ENCODE peak calls at places on chromosome 9, in eight cellular contexts. K is GM04503; T is activated CD8-positive, alpha-beta T cell treated with anti-CD3 and anti-CD28 coated beads for 36 hours; D is A673; S is NAMALWA; Z is CD8-positive, alpha-beta memory T cell; I is NCI-H1694; P is activated T-helper 1 cell treated with Interleukin-2 at 50 U/mL for 16 hours. Y is an unnamed sample.

GRCh38 chr9:136326061-136326776 is 1.1 kb upstream of the GPSM1 start:
- DNase-seq in K (peak), T (no peak), D (no peak), S (no peak), Z (no peak), I (peak), P (no peak), Y (no peak)

GRCh38 chr9:121883281-121884056 is 209.6 kb downstream of the TTLL11 start:
- DNase-seq in K (no peak), T (peak), D (no peak), S (no peak), Z (no peak), I (no peak), P (no peak), Y (no peak)

GRCh38 chr9:88990721-88991065 is 575 bp upstream of the S1PR3 start:
- DNase-seq in K (no peak), T (no peak), D (no peak), S (no peak), Z (no peak), I (no peak), P (no peak), Y (no peak)

GRCh38 chr9:24258626-24259025 is 287.1 kb downstream of the IZUMO3 start:
- DNase-seq in K (no peak), T (no peak), D (no peak), S (no peak), Z (no peak), I (no peak), P (no peak), Y (no peak)

GRCh38 chr9:12363439-12363838 is 329.7 kb upstream of the TYRP1 start:
- DNase-seq in K (no peak), T (no peak), D (no peak), S (no peak), Z (no peak), I (no peak), P (no peak), Y (no peak)

GRCh38 chr9:92328225-92328624 is 2.5 kb downstream of the CENPP start:
- DNase-seq in K (no peak), T (peak), D (peak), S (peak), Z (no peak), I (peak), P (no peak), Y (no peak)

GRCh38 chr9:70438341-70438924 is 24.0 kb upstream of the KLF9 start:
- DNase-seq in K (no peak), T (no peak), D (peak), S (no peak), Z (no peak), I (no peak), P (no peak), Y (no peak)

GRCh38 chr9:31321686-31322085 is 1062.8 kb upstream of the ACO1 start:
- DNase-seq in K (no peak), T (no peak), D (no peak), S (no peak), Z (no peak), I (no peak), P (no peak), Y (no peak)

GRCh38 chr9:10255758-10256157 is 357.0 kb downstream of the PTPRD start:
- DNase-seq in K (no peak), T (no peak), D (no peak), S (no peak), Z (no peak), I (no peak), P (no peak), Y (no peak)

GRCh38 chr9:12922209-12922914 is 147.5 kb downstream of the LURAP1L start:
- DNase-seq in K (no peak), T (no peak), D (no peak), S (no peak), Z (no peak), I (no peak), P (no peak), Y (no peak)

GRCh38 chr9:89821081-89821480 is 216.3 kb downstream of the GADD45G start:
- DNase-seq in K (no peak), T (no peak), D (no peak), S (no peak), Z (no peak), I (no peak), P (no peak), Y (no peak)

GRCh38 chr9:124810513-124811355 is 33.8 kb downstream of the OLFML2A start:
- DNase-seq in K (no peak), T (no peak), D (no peak), S (no peak), Z (no peak), I (no peak), P (no peak), Y (no peak)

GRCh38 chr9:38619556-38620447 is 594 bp downstream of the ANKRD18A start:
- DNase-seq in K (no peak), T (peak), D (no peak), S (no peak), Z (no peak), I (peak), P (no peak), Y (peak)

GRCh38 chr9:98532574-98532973 is 176.2 kb downstream of the GABBR2 start:
- DNase-seq in K (no peak), T (no peak), D (no peak), S (no peak), Z (no peak), I (no peak), P (no peak), Y (no peak)

GRCh38 chr9:30178586-30178985 is 2205.9 kb upstream of the ACO1 start:
- DNase-seq in K (no peak), T (no peak), D (no peak), S (no peak), Z (no peak), I (no peak), P (no peak), Y (no peak)

GRCh38 chr9:125189011-125189360 is 617 bp downstream of the PPP6C start:
- DNase-seq in K (no peak), T (peak), D (peak), S (peak), Z (peak), I (no peak), P (peak), Y (peak)

GRCh38 chr9:79447760-79448159 is 124.0 kb upstream of the TLE4 start:
- DNase-seq in K (no peak), T (no peak), D (no peak), S (no peak), Z (no peak), I (no peak), P (no peak), Y (no peak)

GRCh38 chr9:17003576-17004240 is 131.1 kb upstream of the CNTLN start:
- DNase-seq in K (peak), T (no peak), D (no peak), S (no peak), Z (no peak), I (no peak), P (no peak), Y (no peak)

GRCh38 chr9:18632624-18633407 is 158.9 kb downstream of the ADAMTSL1 start:
- DNase-seq in K (peak), T (no peak), D (no peak), S (no peak), Z (no peak), I (no peak), P (no peak), Y (no peak)

GRCh38 chr9:123662057-123662776 is 267.7 kb downstream of the DENND1A start:
- DNase-seq in K (no peak), T (no peak), D (no peak), S (peak), Z (no peak), I (no peak), P (no peak), Y (no peak)

GRCh38 chr9:95991326-95991725 is 115.8 kb downstream of the ERCC6L2 start:
- DNase-seq in K (no peak), T (no peak), D (no peak), S (no peak), Z (no peak), I (no peak), P (no peak), Y (no peak)

GRCh38 chr9:70021026-70021571 is 22.5 kb upstream of the MAMDC2 start:
- DNase-seq in K (peak), T (no peak), D (no peak), S (no peak), Z (no peak), I (no peak), P (no peak), Y (no peak)

Y was measured in activated T-cell treated with anti-CD3 and anti-CD28 coated beads for 1 hour.